ENCODE peak calls at places on chromosome 14, in nine cellular contexts. One of them, this sample, is unnamed.

GRCh38 chr14:39211109-39211741 is 22.5 kb upstream of the MIA2 start:
- DNase-seq in activated CD8-positive, alpha-beta memory T cell treated with anti-CD3 and anti-CD28 coated beads for 4 hours: no peak
- DNase-seq in mesendoderm: no peak
- DNase-seq in OCI-M1: no peak
- DNase-seq in CD8-positive, alpha-beta T cell: no peak
- DNase-seq in sciatic nerve: no peak
- DNase-seq in sigmoid colon: no peak
- DNase-seq in mesothelial cell of epicardium: no peak
- DNase-seq in NCI-H1105: no peak
- DNase-seq in this sample: no peak

GRCh38 chr14:89845346-89845745 is 109.2 kb downstream of the EFCAB11 start:
- DNase-seq in activated CD8-positive, alpha-beta memory T cell treated with anti-CD3 and anti-CD28 coated beads for 4 hours: no peak
- DNase-seq in mesendoderm: no peak
- DNase-seq in OCI-M1: no peak
- DNase-seq in CD8-positive, alpha-beta T cell: no peak
- DNase-seq in sciatic nerve: no peak
- DNase-seq in sigmoid colon: no peak
- DNase-seq in mesothelial cell of epicardium: no peak
- DNase-seq in NCI-H1105: no peak
- DNase-seq in this sample: no peak

GRCh38 chr14:70856851-70857498 is 47.7 kb upstream of the MAP3K9 start:
- DNase-seq in activated CD8-positive, alpha-beta memory T cell treated with anti-CD3 and anti-CD28 coated beads for 4 hours: no peak
- DNase-seq in mesendoderm: no peak
- DNase-seq in OCI-M1: no peak
- DNase-seq in CD8-positive, alpha-beta T cell: no peak
- DNase-seq in sciatic nerve: no peak
- DNase-seq in sigmoid colon: no peak
- DNase-seq in mesothelial cell of epicardium: no peak
- DNase-seq in NCI-H1105: no peak
- DNase-seq in this sample: peak; percentile 92

GRCh38 chr14:77083082-77083481 is 15.0 kb upstream of the CIPC start:
- DNase-seq in activated CD8-positive, alpha-beta memory T cell treated with anti-CD3 and anti-CD28 coated beads for 4 hours: no peak
- DNase-seq in mesendoderm: no peak
- DNase-seq in OCI-M1: peak; percentile 3
- DNase-seq in CD8-positive, alpha-beta T cell: no peak
- DNase-seq in sciatic nerve: no peak
- DNase-seq in sigmoid colon: no peak
- DNase-seq in mesothelial cell of epicardium: no peak
- DNase-seq in NCI-H1105: no peak
- DNase-seq in this sample: no peak

GRCh38 chr14:98234208-98234607 is 1037.8 kb downstream of the BCL11B start:
- DNase-seq in activated CD8-positive, alpha-beta memory T cell treated with anti-CD3 and anti-CD28 coated beads for 4 hours: no peak
- DNase-seq in mesendoderm: no peak
- DNase-seq in OCI-M1: no peak
- DNase-seq in CD8-positive, alpha-beta T cell: no peak
- DNase-seq in sciatic nerve: no peak
- DNase-seq in sigmoid colon: no peak
- DNase-seq in mesothelial cell of epicardium: no peak
- DNase-seq in NCI-H1105: no peak
- DNase-seq in this sample: peak; percentile 85

GRCh38 chr14:80403036-80403435 is 191.7 kb upstream of the DIO2 start:
- DNase-seq in activated CD8-positive, alpha-beta memory T cell treated with anti-CD3 and anti-CD28 coated beads for 4 hours: no peak
- DNase-seq in mesendoderm: no peak
- DNase-seq in OCI-M1: no peak
- DNase-seq in CD8-positive, alpha-beta T cell: no peak
- DNase-seq in sciatic nerve: no peak
- DNase-seq in sigmoid colon: no peak
- DNase-seq in mesothelial cell of epicardium: no peak
- DNase-seq in NCI-H1105: no peak
- DNase-seq in this sample: no peak

GRCh38 chr14:96104469-96105057 is 65.4 kb downstream of the C14orf132 start:
- DNase-seq in activated CD8-positive, alpha-beta memory T cell treated with anti-CD3 and anti-CD28 coated beads for 4 hours: no peak
- DNase-seq in mesendoderm: no peak
- DNase-seq in OCI-M1: no peak
- DNase-seq in CD8-positive, alpha-beta T cell: no peak
- DNase-seq in sciatic nerve: peak; percentile 93
- DNase-seq in sigmoid colon: peak; percentile 98
- DNase-seq in mesothelial cell of epicardium: no peak
- DNase-seq in NCI-H1105: no peak
- DNase-seq in this sample: peak; percentile 98

GRCh38 chr14:102507026-102507860 is 2.3 kb downstream of the ANKRD9 start:
- DNase-seq in activated CD8-positive, alpha-beta memory T cell treated with anti-CD3 and anti-CD28 coated beads for 4 hours: no peak
- DNase-seq in mesendoderm: no peak
- DNase-seq in OCI-M1: no peak
- DNase-seq in CD8-positive, alpha-beta T cell: no peak
- DNase-seq in sciatic nerve: no peak
- DNase-seq in sigmoid colon: no peak
- DNase-seq in mesothelial cell of epicardium: no peak
- DNase-seq in NCI-H1105: no peak
- DNase-seq in this sample: no peak

GRCh38 chr14:28294834-28295440 is 471.6 kb upstream of the FOXG1 start:
- DNase-seq in activated CD8-positive, alpha-beta memory T cell treated with anti-CD3 and anti-CD28 coated beads for 4 hours: no peak
- DNase-seq in mesendoderm: peak; percentile 64
- DNase-seq in OCI-M1: peak; percentile 80
- DNase-seq in CD8-positive, alpha-beta T cell: no peak
- DNase-seq in sciatic nerve: no peak
- DNase-seq in sigmoid colon: no peak
- DNase-seq in mesothelial cell of epicardium: no peak
- DNase-seq in NCI-H1105: no peak
- DNase-seq in this sample: peak; percentile 52

GRCh38 chr14:102498005-102498677 is 11.4 kb downstream of the ANKRD9 start:
- DNase-seq in activated CD8-positive, alpha-beta memory T cell treated with anti-CD3 and anti-CD28 coated beads for 4 hours: no peak
- DNase-seq in mesendoderm: peak; percentile 49
- DNase-seq in OCI-M1: no peak
- DNase-seq in CD8-positive, alpha-beta T cell: no peak
- DNase-seq in sciatic nerve: no peak
- DNase-seq in sigmoid colon: no peak
- DNase-seq in mesothelial cell of epicardium: no peak
- DNase-seq in NCI-H1105: no peak
- DNase-seq in this sample: no peak